ENCODE peak calls at places on chromosomes 3 and 15, in five cellular contexts. I is activated T-helper 1 cell treated with anti-CD3 and anti-CD28 coated beads, Interleukin-12 subunit alpha, Interleukin-12 subunit beta, Interleukin-2, Interleukin-4 antibody, amounts not matched to agents 30 ng/mL and 10 ng/mL and 1 ng/mL, durations not matched to agents 14 hours and 24 hours and 36 hours; U is pancreas; N is nephron progenitor cell; Y is activated naive CD4-positive, alpha-beta T cell. O is an unnamed sample.

GRCh38 chr3:53613111-53613510 is 118.7 kb downstream of the CACNA1D start:
- DNase-seq in Y (no peak), U (no peak), N (no peak), I (no peak), O (no peak)

GRCh38 chr3:141546586-141546985 is 59.8 kb downstream of the RASA2 start:
- DNase-seq in I (no peak), N (no peak), U (no peak), Y (no peak), O (no peak)

GRCh38 chr15:39202641-39203040 is 378.2 kb upstream of the THBS1 start:
- DNase-seq in U (no peak), Y (no peak), I (no peak), N (no peak), O (no peak)

GRCh38 chr3:177337548-177338331 is 140.5 kb upstream of the TBL1XR1 start:
- DNase-seq in I (peak; percentile 66), Y (no peak), N (no peak), U (no peak), O (no peak)

GRCh38 chr15:76200083-76200465 is 111.2 kb downstream of the ETFA start:
- DNase-seq in N (no peak), I (no peak), U (no peak), Y (no peak), O (no peak)

GRCh38 chr3:81871358-81872152 is 110.1 kb upstream of the GBE1 start:
- DNase-seq in U (no peak), Y (no peak), N (no peak), I (no peak), O (no peak)

GRCh38 chr15:39438260-39438659 is 142.6 kb upstream of the THBS1 start:
- DNase-seq in N (no peak), U (no peak), Y (no peak), I (no peak), O (no peak)

GRCh38 chr3:158165730-158166129 is 55.8 kb downstream of the RSRC1 start:
- DNase-seq in Y (no peak), I (no peak), U (no peak), N (no peak), O (no peak)

GRCh38 chr3:179450901-179451334 is 352 bp downstream of the GNB4 start:
- DNase-seq in U (no peak), N (no peak), I (no peak), Y (no peak), O (no peak)

GRCh38 chr3:161020264-161020663 is 84.9 kb downstream of the B3GALNT1 start:
- DNase-seq in I (no peak), Y (no peak), U (no peak), N (no peak), O (no peak)

GRCh38 chr3:16665282-16665741 is 60.1 kb upstream of the DAZL start:
- DNase-seq in U (no peak), Y (no peak), N (peak; percentile 33), I (no peak), O (no peak)

GRCh38 chr3:148992635-148993230 is 1.4 kb downstream of the GYG1 start:
- DNase-seq in U (no peak), Y (no peak), I (no peak), N (no peak), O (no peak)

GRCh38 chr3:15779111-15779510 is 18.7 kb downstream of the ANKRD28 start:
- DNase-seq in I (no peak), Y (no peak), N (no peak), U (no peak), O (no peak)

GRCh38 chr3:196207833-196208607 is 3.2 kb downstream of the ZDHHC19 start:
- DNase-seq in I (no peak), U (no peak), N (peak; percentile 64), Y (peak; percentile 55), O (no peak)

GRCh38 chr15:92653836-92654524 is 1.6 kb downstream of the FAM174B start:
- DNase-seq in U (no peak), N (peak; percentile 26), Y (no peak), I (no peak), O (no peak)

GRCh38 chr3:63863150-63864007 is at the start of the genes ATXN7 and THOC7:
- DNase-seq in Y (peak; percentile 62), I (peak; percentile 72), U (peak; percentile 86), N (peak; percentile 82), O (peak; percentile 88)

GRCh38 chr3:184822654-184823053 is 10.7 kb downstream of the VPS8 start:
- DNase-seq in N (no peak), U (no peak), I (no peak), Y (no peak), O (no peak)

GRCh38 chr15:96695426-96695825 is 364.9 kb downstream of the NR2F2 start:
- DNase-seq in I (no peak), Y (no peak), U (no peak), N (no peak), O (no peak)

GRCh38 chr3:191350389-191351090 is 20.2 kb upstream of the UTS2B start:
- DNase-seq in N (no peak), Y (no peak), U (no peak), I (no peak), O (no peak)

GRCh38 chr15:25136119-25136518 is 181.3 kb downstream of the SNRPN start:
- DNase-seq in U (no peak), N (peak; percentile 4), I (no peak), Y (no peak), O (peak; percentile 27)

GRCh38 chr15:35880896-35881295 is 334.9 kb upstream of the DPH6 start:
- DNase-seq in Y (no peak), I (no peak), N (no peak), U (no peak), O (no peak)

GRCh38 chr15:76714950-76715349 is 190.2 kb downstream of the SCAPER start:
- DNase-seq in Y (no peak), I (no peak), N (no peak), U (no peak), O (peak; percentile 15)

GRCh38 chr3:186784820-186785516 is 1.6 kb downstream of the EIF4A2 start:
- DNase-seq in Y (no peak), I (no peak), U (no peak), N (no peak), O (no peak)

GRCh38 chr3:140863481-140864084 is 78.1 kb upstream of the SLC25A36 start:
- DNase-seq in Y (no peak), N (peak; percentile 68), I (peak; percentile 8), U (no peak), O (peak; percentile 72)

GRCh38 chr3:52723935-52724334 is 18.0 kb downstream of the SPCS1 start:
- DNase-seq in U (no peak), N (no peak), Y (no peak), I (no peak), O (no peak)

GRCh38 chr3:89740881-89741177 is 633.4 kb downstream of the EPHA3 start:
- DNase-seq in I (no peak), Y (no peak), N (no peak), U (no peak), O (no peak)

GRCh38 chr3:175672119-175672689 is 813.1 kb downstream of the NAALADL2 start:
- DNase-seq in U (no peak), I (no peak), N (no peak), Y (no peak), O (no peak)

GRCh38 chr15:25910832-25911231 is 47.7 kb upstream of the ATP10A start:
- DNase-seq in Y (no peak), U (no peak), I (no peak), N (no peak), O (no peak)

GRCh38 chr15:63135804-63136203 is 14.1 kb downstream of the LACTB start:
- DNase-seq in U (no peak), I (no peak), Y (no peak), N (no peak), O (no peak)

GRCh38 chr15:34984884-34985630 is 3.0 kb downstream of the ZNF770 start:
- DNase-seq in N (no peak), I (no peak), U (no peak), Y (no peak), O (no peak)

GRCh38 chr3:190862209-190863118 is at the start of gene GMNC:
- DNase-seq in I (peak; percentile 34), U (peak; percentile 92), N (peak; percentile 81), Y (no peak), O (peak; percentile 89)

GRCh38 chr15:63067976-63068743 is 25.6 kb downstream of the TPM1 start:
- DNase-seq in N (no peak), I (no peak), Y (no peak), U (no peak), O (no peak)